ENCODE peak calls at places on chromosomes 12 and 14, in six cellular contexts. I is foreskin fibroblast, V is NB4, N is fibroblast of mammary gland, A is AG09309, X is A549. B is an unnamed sample.

GRCh38 chr14:100294213-100294962 is 11.9 kb downstream of the SLC25A29 start:
- DNase-seq in I (no peak), V (no peak), N (peak; percentile 36), A (no peak), X (no peak), B (no peak)

GRCh38 chr14:21145437-21145836 is 10.4 kb downstream of the OR5AU1 start:
- DNase-seq in I (no peak), V (no peak), N (no peak), A (no peak), X (no peak), B (no peak)

GRCh38 chr12:122423258-122424165 is 1.0 kb upstream of the CLIP1 start:
- DNase-seq in I (no peak), V (peak; percentile 63), N (no peak), A (no peak), X (no peak), B (no peak)

GRCh38 chr14:87992349-87992719 is 648 bp downstream of the GALC start:
- DNase-seq in I (no peak), V (no peak), N (peak; percentile 30), A (no peak), X (no peak), B (no peak)

GRCh38 chr12:120872487-120872886 is 31.7 kb downstream of the SPPL3 start:
- DNase-seq in I (no peak), V (no peak), N (no peak), A (no peak), X (no peak), B (no peak)

GRCh38 chr14:21723431-21724045 is 49.9 kb upstream of the OR4E1 start:
- DNase-seq in I (no peak), V (peak; percentile 50), N (peak; percentile 15), A (no peak), X (peak; percentile 3), B (no peak)

GRCh38 chr14:100568164-100568997 is 18.8 kb downstream of the BEGAIN start:
- DNase-seq in I (no peak), V (no peak), N (no peak), A (no peak), X (no peak), B (no peak)

GRCh38 chr12:3755898-3756297 is 3.0 kb upstream of the CRACR2A start:
- DNase-seq in I (no peak), V (no peak), N (no peak), A (no peak), X (no peak), B (no peak)

GRCh38 chr12:124022161-124022560 is 49.1 kb downstream of the ZNF664 start:
- DNase-seq in I (no peak), V (no peak), N (no peak), A (no peak), X (no peak), B (no peak)

GRCh38 chr14:100825691-100826331 is at the start of gene MEG3:
- DNase-seq in I (peak; percentile 76), V (no peak), N (peak; percentile 80), A (peak; percentile 52), X (peak; percentile 17), B (peak; percentile 51)

GRCh38 chr12:118866346-118866745 is 115.0 kb upstream of the SRRM4 start:
- DNase-seq in I (no peak), V (peak; percentile 10), N (no peak), A (no peak), X (no peak), B (no peak)

GRCh38 chr14:32468955-32469354 is 139.9 kb downstream of the AKAP6 start:
- DNase-seq in I (peak; percentile 71), V (no peak), N (peak; percentile 82), A (no peak), X (no peak), B (no peak)

GRCh38 chr12:13981296-13981962 is at the start of gene GRIN2B:
- DNase-seq in I (no peak), V (no peak), N (peak; percentile 1), A (no peak), X (peak; percentile 19), B (no peak)

GRCh38 chr12:13976880-13977279 is 4.5 kb downstream of the GRIN2B start:
- DNase-seq in I (no peak), V (no peak), N (no peak), A (no peak), X (no peak), B (no peak)

GRCh38 chr12:13976028-13976584 is 5.3 kb downstream of the GRIN2B start:
- DNase-seq in I (no peak), V (no peak), N (no peak), A (no peak), X (no peak), B (no peak)

GRCh38 chr12:13982010-13982409 is 608 bp upstream of the GRIN2B start:
- DNase-seq in I (no peak), V (no peak), N (no peak), A (no peak), X (peak; percentile 55), B (no peak)

GRCh38 chr12:13980548-13981295 is 680 bp downstream of the GRIN2B start:
- DNase-seq in I (no peak), V (no peak), N (no peak), A (no peak), X (peak; percentile 22), B (no peak)
- H3K4me3 ChIP-seq in I (no peak overlapping the region), V (no peak overlapping the region), N (no peak overlapping the region), A (no peak overlapping the region), X (peak overlapping the region; percentile 61), B (no peak overlapping the region)

DNA sequence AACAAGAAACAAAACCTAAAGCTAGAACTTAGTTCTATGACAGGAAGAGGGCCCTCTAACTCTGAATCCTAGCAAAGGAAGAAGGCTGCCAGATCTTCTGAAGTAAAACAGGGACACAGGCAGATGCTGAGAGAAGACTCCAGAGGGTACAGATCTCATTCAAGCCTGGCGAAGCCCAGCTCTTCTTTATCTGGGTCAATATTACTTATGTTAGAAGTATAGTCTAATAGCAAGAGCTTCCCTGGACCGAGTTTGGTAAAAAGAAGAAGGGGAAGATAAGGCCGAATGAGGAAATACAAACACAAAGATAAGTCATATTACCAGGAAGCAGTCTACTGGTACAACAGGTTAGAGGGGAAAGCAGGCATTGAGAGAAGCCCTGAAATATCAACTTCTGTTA is 79.9 kb upstream of the CCDC91 start:
- DNase-seq in I (no peak), V (peak; percentile 16), N (no peak), A (no peak), X (no peak), B (no peak)
- TF ChIP-seq CTCF in I (no peak), V (no peak), N (no peak), A (no peak), X (no peak), B (no peak)

DNA sequence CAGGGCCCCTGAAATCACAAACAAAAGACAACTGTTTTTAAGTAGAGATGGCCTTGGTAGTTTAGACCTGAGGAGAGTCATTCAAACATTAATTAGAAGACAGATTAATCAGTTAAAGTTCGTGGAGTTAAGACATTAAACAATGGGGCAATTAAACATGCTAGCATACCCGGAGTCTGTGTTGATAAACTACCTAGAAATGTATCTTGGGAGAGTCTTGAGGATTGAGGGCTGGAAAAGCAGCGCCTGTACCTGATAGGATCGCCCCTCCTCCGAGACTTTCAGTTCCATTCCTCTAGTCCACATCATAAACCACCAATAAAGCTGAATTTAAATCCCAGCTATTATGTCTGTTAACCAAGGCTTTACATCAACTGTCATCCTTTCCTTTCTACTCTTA is 1.0 kb upstream of the KRAS start:
- DNase-seq in I (no peak), V (no peak), N (no peak), A (no peak), X (no peak), B (no peak)
- H3K4me3 ChIP-seq in I (peak overlapping the region; percentile 72), V (peak overlapping the region; percentile 70), N (peak overlapping the region; percentile 60), A (peak overlapping the region; percentile 92), X (peak overlapping the region; percentile 91), B (peak overlapping the region; percentile 81)

GRCh38 chr12:57638096-57638495 is 5.1 kb upstream of the B4GALNT1 start:
- DNase-seq in I (no peak), V (no peak), N (no peak), A (no peak), X (no peak), B (no peak)

GRCh38 chr12:57632898-57633825 is at the start of gene B4GALNT1:
- DNase-seq in I (no peak), V (peak; percentile 73), N (peak; percentile 29), A (no peak), X (peak; percentile 76), B (no peak)

GRCh38 chr12:57640156-57641042 is 7.4 kb upstream of the B4GALNT1 start:
- DNase-seq in I (no peak), V (no peak), N (no peak), A (no peak), X (no peak), B (no peak)

GRCh38 chr12:57641699-57642442 is 8.9 kb upstream of the B4GALNT1 start:
- DNase-seq in I (no peak), V (no peak), N (no peak), A (no peak), X (no peak), B (no peak)

GRCh38 chr12:57637364-57637763 is 4.4 kb upstream of the B4GALNT1 start:
- DNase-seq in I (no peak), V (no peak), N (no peak), A (no peak), X (no peak), B (no peak)
- TF ChIP-seq CTCF in I (no peak), V (no peak), N (no peak), A (no peak), X (peak; percentile 24), B (no peak)

GRCh38 chr12:12033589-12034223 is 37.0 kb upstream of the BCL2L14 start:
- DNase-seq in I (no peak), V (no peak), N (no peak), A (no peak), X (no peak), B (no peak)
- H3K4me3 ChIP-seq in I (no peak overlapping the region), V (no peak overlapping the region), N (no peak overlapping the region), A (no peak overlapping the region), X (no peak overlapping the region), B (no peak overlapping the region)

DNA sequence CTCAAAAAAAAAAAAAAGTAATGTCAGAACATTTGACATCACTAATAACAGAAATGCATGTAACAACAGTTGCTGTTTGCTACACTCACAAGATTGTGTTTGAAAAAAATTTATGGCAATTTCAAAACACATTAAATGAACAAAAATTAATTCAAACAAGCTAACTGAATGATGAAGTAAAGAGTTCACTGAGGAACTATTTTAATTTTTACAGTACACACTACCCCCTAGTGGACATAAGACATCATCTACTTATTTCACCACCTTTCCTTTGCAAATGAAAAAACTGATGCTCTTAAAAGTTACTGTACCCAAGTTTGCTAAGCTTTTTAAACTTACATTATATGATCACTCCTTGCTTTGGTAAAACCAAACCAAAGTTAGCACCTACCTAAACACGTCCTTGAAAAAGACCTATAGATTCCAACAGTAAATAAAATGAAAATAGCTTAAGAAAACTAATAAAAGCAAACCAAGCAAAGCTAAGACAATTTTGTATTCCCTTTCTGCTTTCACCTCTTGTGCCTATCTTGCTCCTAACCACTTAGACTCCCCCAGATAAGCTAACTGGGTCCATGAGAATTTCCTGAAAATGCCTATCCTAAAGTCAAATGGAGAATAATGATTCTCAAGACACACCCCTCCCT is 22.2 kb downstream of the UBE2N start:
- DNase-seq in I (no peak), V (peak; percentile 72), N (peak; percentile 76), A (peak; percentile 42), X (peak; percentile 58), B (peak; percentile 21)
- TF ChIP-seq CTCF in I (peak; percentile 35), V (peak; percentile 8), N (peak; percentile 58), A (peak; percentile 38), X (peak; percentile 73), B (peak; percentile 39)

GRCh38 chr12:46778415-46778814 is 47.4 kb downstream of the SLC38A4 start:
- DNase-seq in I (no peak), V (no peak), N (no peak), A (no peak), X (no peak), B (no peak)
- H3K4me3 ChIP-seq in I (no peak overlapping the region), V (no peak overlapping the region), N (no peak overlapping the region), A (no peak overlapping the region), X (no peak overlapping the region), B (no peak overlapping the region)

B was measured in HFF-Myc.